ENCODE peak calls at places on chromosomes 16 and 17, in eight cellular contexts. W, N, L, T, A, Q, J and B are unnamed samples.
A peak's percentile ranks its signal among the peaks of the same experiment; 100 is the strongest.

GRCh38 chr17:76887809-76888208 is 19.6 kb downstream of the MGAT5B start:
- DNase-seq in W (no peak), T (no peak), J (no peak), A (no peak), Q (no peak), N (peak; percentile 27), L (no peak), B (no peak)

GRCh38 chr16:63976345-63976744 is 1145.5 kb downstream of the CDH11 start:
- DNase-seq in L (no peak), Q (no peak), T (no peak), N (no peak), J (no peak), W (no peak), A (no peak), B (no peak)

GRCh38 chr17:41307647-41308046 is 1.5 kb downstream of the KRTAP16-1 start:
- DNase-seq in N (no peak), L (no peak), W (no peak), A (no peak), J (no peak), T (no peak), Q (peak; percentile 71), B (no peak)

GRCh38 chr17:60902399-60902798 is 224.7 kb downstream of the BCAS3 start:
- DNase-seq in W (no peak), J (no peak), T (no peak), Q (no peak), A (no peak), N (no peak), L (no peak), B (no peak)

GRCh38 chr16:46756772-46757171 is 8.6 kb upstream of the MYLK3 start:
- DNase-seq in W (no peak), T (no peak), L (no peak), J (no peak), A (no peak), N (no peak), Q (no peak), B (no peak)

GRCh38 chr17:29010129-29010528 is 4.3 kb upstream of the SEZ6 start:
- DNase-seq in A (no peak), N (no peak), T (no peak), L (no peak), Q (no peak), J (no peak), W (no peak), B (no peak)

GRCh38 chr16:13919330-13919682 is 648 bp upstream of the ERCC4 start:
- DNase-seq in T (no peak), J (no peak), N (peak; percentile 50), Q (no peak), A (no peak), L (no peak), W (no peak), B (no peak)

GRCh38 chr17:49104511-49105074 is 28.0 kb upstream of the B4GALNT2 start:
- DNase-seq in A (no peak), J (no peak), L (no peak), W (no peak), N (no peak), T (no peak), Q (no peak), B (peak; percentile 36)

GRCh38 chr16:69836252-69836651 is 74.1 kb downstream of the WWP2 start:
- DNase-seq in W (no peak), J (no peak), N (no peak), Q (no peak), L (no peak), A (no peak), T (no peak), B (no peak)

GRCh38 chr16:46885960-46886763 is 2.0 kb downstream of the GPT2 start:
- DNase-seq in A (no peak), Q (no peak), L (no peak), J (no peak), W (no peak), T (no peak), N (no peak), B (no peak)

GRCh38 chr16:16036359-16036792 is 87.0 kb downstream of the ABCC1 start:
- DNase-seq in T (no peak), W (no peak), N (no peak), J (no peak), L (no peak), A (no peak), Q (no peak), B (no peak)

GRCh38 chr16:21590791-21591190 is 8.6 kb upstream of the METTL9 start:
- DNase-seq in N (peak; percentile 25), W (no peak), T (no peak), A (no peak), L (no peak), J (no peak), Q (no peak), B (no peak)

GRCh38 chr16:56269824-56270684 is 78.8 kb downstream of the GNAO1 start:
- DNase-seq in N (no peak), T (no peak), J (no peak), Q (no peak), A (peak; percentile 36), L (no peak), W (no peak), B (peak; percentile 56)

GRCh38 chr17:60664022-60664421 is 13.6 kb upstream of the BCAS3 start:
- DNase-seq in W (no peak), T (no peak), A (no peak), J (no peak), L (no peak), Q (no peak), N (no peak), B (peak; percentile 24)

GRCh38 chr17:80738020-80738380 is 193.4 kb downstream of the RPTOR start:
- DNase-seq in Q (no peak), T (no peak), N (no peak), L (no peak), J (no peak), A (no peak), W (no peak), B (no peak)

GRCh38 chr17:68512247-68512966 is at the start of gene PRKAR1A:
- DNase-seq in J (no peak), Q (peak; percentile 98), T (peak; percentile 98), W (peak; percentile 90), N (peak; percentile 97), L (peak; percentile 98), A (peak; percentile 95), B (peak; percentile 67)

GRCh38 chr17:68176770-68177169 is 71.1 kb upstream of the AMZ2 start:
- DNase-seq in L (no peak), J (no peak), N (no peak), Q (no peak), A (no peak), T (no peak), W (no peak), B (no peak)

GRCh38 chr17:76202516-76202915 is 37.8 kb downstream of the RNF157 start:
- DNase-seq in A (no peak), W (no peak), Q (no peak), N (no peak), T (no peak), L (no peak), J (no peak), B (no peak)

GRCh38 chr17:17846645-17847044 is 9.9 kb upstream of the SREBF1 start:
- DNase-seq in T (no peak), J (no peak), W (no peak), N (no peak), L (no peak), A (no peak), Q (no peak), B (no peak)

GRCh38 chr17:32491371-32492280 is 4.8 kb downstream of the CDK5R1 start:
- DNase-seq in L (no peak), W (no peak), N (no peak), J (no peak), A (no peak), T (peak; percentile 46), Q (no peak), B (no peak)

GRCh38 chr16:15853021-15853420 is 3.8 kb downstream of the MYH11 start:
- DNase-seq in J (no peak), Q (no peak), N (no peak), T (no peak), L (no peak), W (no peak), A (no peak), B (no peak)

GRCh38 chr17:3318336-3318735 is 20.2 kb upstream of the OR3A1 start:
- DNase-seq in Q (no peak), W (no peak), L (no peak), A (no peak), J (no peak), T (no peak), N (peak; percentile 37), B (no peak)

GRCh38 chr16:88732172-88732960 is 26.1 kb downstream of the CTU2 start:
- DNase-seq in J (no peak), L (no peak), Q (no peak), W (no peak), T (no peak), N (no peak), A (no peak), B (no peak)

GRCh38 chr17:8696456-8696855 is 48.2 kb downstream of the CCDC42 start:
- DNase-seq in L (no peak), J (no peak), W (no peak), N (no peak), T (no peak), Q (peak; percentile 74), A (no peak), B (no peak)

GRCh38 chr17:5000237-5000639 is 2.5 kb downstream of the KIF1C start:
- DNase-seq in A (peak; percentile 81), Q (peak; percentile 93), L (no peak), W (no peak), J (no peak), T (no peak), N (no peak), B (no peak)
- H3K4me3 ChIP-seq in A (peak overlapping the region; percentile 11), Q (no peak overlapping the region), L (no peak overlapping the region), W (no peak overlapping the region), J (peak overlapping the region; percentile 95), T (no peak overlapping the region), N (no peak overlapping the region), B (peak overlapping the region; percentile 95)

DNA sequence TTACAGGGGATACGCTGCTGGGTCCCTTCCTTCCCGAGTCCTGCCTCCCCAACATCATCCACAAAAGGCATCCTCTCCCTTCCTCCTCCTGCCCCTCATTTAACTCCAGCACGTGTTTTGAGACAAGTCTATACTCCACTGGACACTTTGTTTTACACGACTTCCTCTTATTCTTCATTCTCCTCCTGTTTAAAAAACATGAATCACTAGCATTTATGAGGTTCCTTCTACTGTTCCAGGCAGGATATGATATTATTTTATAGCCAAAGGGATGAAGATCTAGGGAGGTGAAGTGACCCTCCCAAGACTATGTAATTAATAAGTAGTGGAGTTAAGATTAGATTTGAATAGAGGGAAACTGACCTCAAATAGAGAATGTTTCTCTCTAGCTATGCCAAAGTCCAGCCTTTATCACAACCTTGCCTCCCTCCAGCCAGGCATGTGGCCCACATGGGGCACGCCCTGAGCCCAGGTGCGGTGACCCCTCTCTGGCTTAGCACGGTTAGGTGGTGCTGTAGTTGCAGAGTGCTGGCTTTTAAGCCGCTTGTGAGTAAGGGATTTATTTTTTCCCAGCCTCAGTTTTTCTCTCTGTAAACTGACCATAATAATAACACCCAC is 1.3 kb upstream of the HSD17B2 start:
- DNase-seq in T (peak; percentile 82), L (no peak), N (peak; percentile 62), A (no peak), Q (no peak), W (no peak), J (no peak), B (no peak)
- H3K27me3 ChIP-seq in T (no peaks in the 10 kb centered on the region), L (no peaks in the 10 kb centered on the region), N (no peaks in the 10 kb centered on the region), A (no peaks in the 10 kb centered on the region), Q (no peaks in the 10 kb centered on the region), W (no peaks in the 10 kb centered on the region), J (no peaks in the 10 kb centered on the region), B (no peaks in the 10 kb centered on the region)

GRCh38 chr16:77246160-77246559 is 47.0 kb downstream of the SYCE1L start:
- DNase-seq in J (no peak), L (no peak), A (no peak), T (no peak), Q (no peak), W (no peak), N (no peak), B (no peak)
- H3K4me3 ChIP-seq in J (no peak overlapping the region), L (no peak overlapping the region), A (no peak overlapping the region), T (no peak overlapping the region), Q (no peak overlapping the region), W (no peak overlapping the region), N (no peak overlapping the region), B (no peak overlapping the region)

GRCh38 chr17:74728702-74729075 is 8.4 kb upstream of the RAB37 start:
- DNase-seq in N (no peak), W (no peak), J (no peak), T (no peak), A (no peak), L (no peak), Q (no peak), B (no peak)
- H3K27me3 ChIP-seq in N (peaks cover 38% of the 10 kb centered on the region), W (no peaks in the 10 kb centered on the region), J (peaks cover 4% of the 10 kb centered on the region), T (no peaks in the 10 kb centered on the region), A (no peaks in the 10 kb centered on the region), L (no peaks in the 10 kb centered on the region), Q (no peaks in the 10 kb centered on the region), B (no peaks in the 10 kb centered on the region)